ENCODE peak calls at places on chromosomes 1 and 21, in six cellular contexts. J, H, G, O, T and F are unnamed samples.

GRCh38 chr1:159800177-159800935 is 1.8 kb upstream of the FCRL6 start:
- DNase-seq in H (no peak), O (peak), J (no peak), T (peak), G (no peak), F (peak)

GRCh38 chr1:239763850-239764249 is 327.8 kb upstream of the FMN2 start:
- DNase-seq in O (no peak), G (no peak), T (no peak), J (no peak), H (no peak), F (no peak)

GRCh38 chr1:207995576-207995975 is 84.7 kb upstream of the CD34 start:
- DNase-seq in O (no peak), G (no peak), T (no peak), H (no peak), J (no peak), F (no peak)

GRCh38 chr21:33071878-33072306 is 2.0 kb downstream of the OLIG1 start:
- DNase-seq in T (no peak), G (no peak), H (no peak), O (no peak), J (peak), F (no peak)

GRCh38 chr1:15951341-15952153 is 24.4 kb downstream of the ZBTB17 start:
- DNase-seq in H (peak), T (peak), J (no peak), G (no peak), O (peak), F (no peak)

GRCh38 chr1:177567393-177567792 is 396.6 kb downstream of the BRINP2 start:
- DNase-seq in T (no peak), H (no peak), J (peak), G (no peak), O (no peak), F (no peak)

GRCh38 chr1:22204989-22205913 is 62.4 kb upstream of the WNT4 start:
- DNase-seq in J (no peak), G (no peak), O (no peak), T (no peak), H (no peak), F (no peak)

GRCh38 chr1:55816456-55816794 is 601.3 kb upstream of the USP24 start:
- DNase-seq in T (no peak), J (no peak), O (no peak), H (no peak), G (peak), F (no peak)

GRCh38 chr1:248625971-248626370 is 8.9 kb downstream of the OR2T11 start:
- DNase-seq in G (no peak), T (no peak), O (no peak), H (no peak), J (no peak), F (no peak)